ENCODE peak calls at places on chromosomes 3 and 15, in six cellular contexts. One of them, this sample, is unnamed.

GRCh38 chr3:46372492-46373359 is 2.0 kb downstream of the CCR5 start:
- DNase-seq in neural progenitor cell: peak
- DNase-seq in epithelial cell of esophagus: peak
- DNase-seq in NCI-H2171: no peak
- DNase-seq in tibial nerve: no peak
- DNase-seq in fibroblast of lung: peak
- DNase-seq in this sample: no peak

GRCh38 chr3:77188210-77188609 is 148.3 kb downstream of the ROBO2 start:
- DNase-seq in NCI-H2171: no peak
- DNase-seq in fibroblast of lung: no peak
- DNase-seq in epithelial cell of esophagus: no peak
- DNase-seq in tibial nerve: no peak
- DNase-seq in neural progenitor cell: no peak
- DNase-seq in this sample: no peak

GRCh38 chr3:34212671-34213070 is 414.2 kb downstream of the PDCD6IP start:
- DNase-seq in epithelial cell of esophagus: peak
- DNase-seq in NCI-H2171: no peak
- DNase-seq in fibroblast of lung: peak
- DNase-seq in tibial nerve: peak
- DNase-seq in neural progenitor cell: peak
- DNase-seq in this sample: peak

GRCh38 chr15:90957105-90957790 is 2.6 kb downstream of the RCCD1 start:
- DNase-seq in NCI-H2171: no peak
- DNase-seq in epithelial cell of esophagus: peak
- DNase-seq in fibroblast of lung: peak
- DNase-seq in neural progenitor cell: peak
- DNase-seq in tibial nerve: no peak
- DNase-seq in this sample: no peak

GRCh38 chr15:27844018-27844666 is 255.0 kb downstream of the OCA2 start:
- DNase-seq in epithelial cell of esophagus: peak
- DNase-seq in neural progenitor cell: no peak
- DNase-seq in tibial nerve: no peak
- DNase-seq in fibroblast of lung: peak
- DNase-seq in NCI-H2171: no peak
- DNase-seq in this sample: peak

GRCh38 chr3:160754371-160754854 is 1.6 kb upstream of the PPM1L start:
- DNase-seq in neural progenitor cell: peak
- DNase-seq in tibial nerve: peak
- DNase-seq in fibroblast of lung: peak
- DNase-seq in epithelial cell of esophagus: peak
- DNase-seq in NCI-H2171: no peak
- DNase-seq in this sample: peak

GRCh38 chr3:26015752-26016151 is 225.9 kb downstream of the OXSM start:
- DNase-seq in NCI-H2171: no peak
- DNase-seq in neural progenitor cell: no peak
- DNase-seq in epithelial cell of esophagus: no peak
- DNase-seq in tibial nerve: no peak
- DNase-seq in fibroblast of lung: no peak
- DNase-seq in this sample: no peak

GRCh38 chr3:82496890-82497560 is 735.6 kb upstream of the GBE1 start:
- DNase-seq in fibroblast of lung: no peak
- DNase-seq in epithelial cell of esophagus: peak
- DNase-seq in neural progenitor cell: peak
- DNase-seq in tibial nerve: no peak
- DNase-seq in NCI-H2171: no peak
- DNase-seq in this sample: no peak

GRCh38 chr15:71635735-71636134 is 174.6 kb upstream of the NR2E3 start:
- DNase-seq in tibial nerve: no peak
- DNase-seq in fibroblast of lung: no peak
- DNase-seq in NCI-H2171: no peak
- DNase-seq in epithelial cell of esophagus: no peak
- DNase-seq in neural progenitor cell: no peak
- DNase-seq in this sample: no peak

GRCh38 chr3:43729707-43730399 is 39.1 kb downstream of the ABHD5 start:
- DNase-seq in NCI-H2171: no peak
- DNase-seq in tibial nerve: no peak
- DNase-seq in fibroblast of lung: no peak
- DNase-seq in neural progenitor cell: no peak
- DNase-seq in epithelial cell of esophagus: peak
- DNase-seq in this sample: no peak

GRCh38 chr3:54443572-54444161 is 321.3 kb downstream of the CACNA2D3 start:
- DNase-seq in tibial nerve: no peak
- DNase-seq in neural progenitor cell: no peak
- DNase-seq in NCI-H2171: no peak
- DNase-seq in epithelial cell of esophagus: no peak
- DNase-seq in fibroblast of lung: no peak
- DNase-seq in this sample: no peak

GRCh38 chr3:187804120-187805106 is 59.1 kb upstream of the BCL6 start:
- DNase-seq in fibroblast of lung: no peak
- DNase-seq in tibial nerve: no peak
- DNase-seq in NCI-H2171: no peak
- DNase-seq in epithelial cell of esophagus: no peak
- DNase-seq in neural progenitor cell: no peak
- DNase-seq in this sample: no peak

GRCh38 chr3:57019057-57019456 is 41.4 kb upstream of the SPATA12 start:
- DNase-seq in neural progenitor cell: no peak
- DNase-seq in tibial nerve: no peak
- DNase-seq in fibroblast of lung: no peak
- DNase-seq in NCI-H2171: no peak
- DNase-seq in epithelial cell of esophagus: no peak
- DNase-seq in this sample: no peak

GRCh38 chr15:88431441-88431840 is 35.7 kb downstream of the MRPL46 start:
- DNase-seq in tibial nerve: no peak
- DNase-seq in NCI-H2171: no peak
- DNase-seq in neural progenitor cell: peak
- DNase-seq in fibroblast of lung: no peak
- DNase-seq in epithelial cell of esophagus: no peak
- DNase-seq in this sample: no peak

GRCh38 chr15:51883436-51883835 is 54.0 kb downstream of the TMOD3 start:
- DNase-seq in fibroblast of lung: peak
- DNase-seq in NCI-H2171: no peak
- DNase-seq in neural progenitor cell: no peak
- DNase-seq in tibial nerve: no peak
- DNase-seq in epithelial cell of esophagus: no peak
- DNase-seq in this sample: peak

GRCh38 chr3:175274056-175274455 is 414.9 kb downstream of the NAALADL2 start:
- DNase-seq in NCI-H2171: peak
- DNase-seq in epithelial cell of esophagus: peak
- DNase-seq in neural progenitor cell: no peak
- DNase-seq in tibial nerve: no peak
- DNase-seq in fibroblast of lung: no peak
- DNase-seq in this sample: no peak

GRCh38 chr15:58985443-58985842 is 2.0 kb upstream of the RNF111 start:
- DNase-seq in tibial nerve: no peak
- DNase-seq in epithelial cell of esophagus: peak
- DNase-seq in neural progenitor cell: peak
- DNase-seq in fibroblast of lung: peak
- DNase-seq in NCI-H2171: no peak
- DNase-seq in this sample: no peak

GRCh38 chr3:31472479-31473390 is 60.0 kb upstream of the STT3B start:
- DNase-seq in NCI-H2171: no peak
- DNase-seq in epithelial cell of esophagus: peak
- DNase-seq in neural progenitor cell: no peak
- DNase-seq in fibroblast of lung: peak
- DNase-seq in tibial nerve: no peak
- DNase-seq in this sample: peak

GRCh38 chr3:150036780-150037179 is 66.1 kb upstream of the PFN2 start:
- DNase-seq in NCI-H2171: no peak
- DNase-seq in neural progenitor cell: no peak
- DNase-seq in tibial nerve: no peak
- DNase-seq in epithelial cell of esophagus: no peak
- DNase-seq in fibroblast of lung: no peak
- DNase-seq in this sample: no peak

GRCh38 chr3:164230385-164231094 is 847.8 kb downstream of the SI start:
- DNase-seq in epithelial cell of esophagus: peak
- DNase-seq in tibial nerve: no peak
- DNase-seq in fibroblast of lung: no peak
- DNase-seq in NCI-H2171: no peak
- DNase-seq in neural progenitor cell: no peak
- DNase-seq in this sample: no peak

GRCh38 chr3:183330881-183331280 is 77.8 kb downstream of the B3GNT5 start:
- DNase-seq in epithelial cell of esophagus: no peak
- DNase-seq in NCI-H2171: no peak
- DNase-seq in tibial nerve: no peak
- DNase-seq in fibroblast of lung: no peak
- DNase-seq in neural progenitor cell: peak
- DNase-seq in this sample: no peak

GRCh38 chr15:69325456-69325971 is 26.8 kb downstream of the PAQR5 start:
- DNase-seq in fibroblast of lung: no peak
- DNase-seq in tibial nerve: no peak
- DNase-seq in epithelial cell of esophagus: no peak
- DNase-seq in neural progenitor cell: no peak
- DNase-seq in NCI-H2171: no peak
- DNase-seq in this sample: no peak

GRCh38 chr3:184081116-184081830 is 15.6 kb upstream of the HTR3E start:
- DNase-seq in tibial nerve: no peak
- DNase-seq in neural progenitor cell: no peak
- DNase-seq in NCI-H2171: no peak
- DNase-seq in fibroblast of lung: no peak
- DNase-seq in epithelial cell of esophagus: no peak
- DNase-seq in this sample: no peak

GRCh38 chr15:25416693-25417092 is 22.1 kb downstream of the UBE3A start:
- DNase-seq in tibial nerve: no peak
- DNase-seq in epithelial cell of esophagus: peak
- DNase-seq in NCI-H2171: no peak
- DNase-seq in fibroblast of lung: no peak
- DNase-seq in neural progenitor cell: peak
- DNase-seq in this sample: no peak

GRCh38 chr15:69346112-69346511 is 47.4 kb downstream of the PAQR5 start:
- DNase-seq in fibroblast of lung: peak
- DNase-seq in neural progenitor cell: no peak
- DNase-seq in tibial nerve: no peak
- DNase-seq in epithelial cell of esophagus: no peak
- DNase-seq in NCI-H2171: no peak
- DNase-seq in this sample: peak

GRCh38 chr15:42523331-42523730 is 25.3 kb downstream of the LRRC57 start:
- DNase-seq in epithelial cell of esophagus: no peak
- DNase-seq in NCI-H2171: no peak
- DNase-seq in fibroblast of lung: no peak
- DNase-seq in tibial nerve: no peak
- DNase-seq in neural progenitor cell: no peak
- DNase-seq in this sample: no peak

GRCh38 chr15:23518104-23518503 is 47.4 kb upstream of the MKRN3 start:
- DNase-seq in neural progenitor cell: no peak
- DNase-seq in NCI-H2171: no peak
- DNase-seq in epithelial cell of esophagus: no peak
- DNase-seq in tibial nerve: no peak
- DNase-seq in fibroblast of lung: no peak
- DNase-seq in this sample: no peak

GRCh38 chr3:46566040-46566631 is at the start of gene LRRC2:
- DNase-seq in NCI-H2171: no peak
- DNase-seq in fibroblast of lung: peak
- DNase-seq in tibial nerve: no peak
- DNase-seq in neural progenitor cell: peak
- DNase-seq in epithelial cell of esophagus: peak
- DNase-seq in this sample: peak

GRCh38 chr3:43786953-43787305 is 96.2 kb downstream of the ABHD5 start:
- DNase-seq in epithelial cell of esophagus: no peak
- DNase-seq in fibroblast of lung: no peak
- DNase-seq in tibial nerve: no peak
- DNase-seq in NCI-H2171: no peak
- DNase-seq in neural progenitor cell: no peak
- DNase-seq in this sample: no peak

GRCh38 chr3:19216669-19217337 is 68.5 kb downstream of the KCNH8 start:
- DNase-seq in NCI-H2171: no peak
- DNase-seq in neural progenitor cell: no peak
- DNase-seq in epithelial cell of esophagus: no peak
- DNase-seq in tibial nerve: peak
- DNase-seq in fibroblast of lung: no peak
- DNase-seq in this sample: no peak

This sample was measured in MG63.